ENCODE peak calls at places on chromosomes 2 and 18, in seven cellular contexts. J, R, F, X, A, S and G are unnamed samples.

GRCh38 chr2:102092518-102092917 is 50.0 kb upstream of the IL1R1 start:
- DNase-seq in J (no peak), R (no peak), F (no peak), X (no peak), A (no peak), S (no peak), G (no peak)

GRCh38 chr2:222305510-222306392 is 7.0 kb upstream of the PAX3 start:
- DNase-seq in J (peak), R (no peak), F (no peak), X (peak), A (no peak), S (no peak), G (no peak)

GRCh38 chr2:60958361-60958760 is 59.2 kb upstream of the PEX13 start:
- DNase-seq in J (peak), R (no peak), F (no peak), X (no peak), A (no peak), S (no peak), G (no peak)

GRCh38 chr2:12701786-12702660 is 14.7 kb upstream of the TRIB2 start:
- DNase-seq in J (peak), R (no peak), F (no peak), X (no peak), A (no peak), S (peak), G (no peak)

GRCh38 chr2:120344991-120345975 is 653 bp upstream of the INHBB start:
- DNase-seq in J (peak), R (no peak), F (no peak), X (no peak), A (no peak), S (no peak), G (no peak)

GRCh38 chr18:32891797-32892196 is 119.0 kb upstream of the KLHL14 start:
- DNase-seq in J (no peak), R (no peak), F (no peak), X (no peak), A (no peak), S (no peak), G (no peak)

GRCh38 chr18:8780227-8780626 is 74.9 kb downstream of the MTCL1 start:
- DNase-seq in J (no peak), R (no peak), F (no peak), X (no peak), A (no peak), S (no peak), G (no peak)

GRCh38 chr18:48364146-48364545 is 45.0 kb downstream of the ZBTB7C start:
- DNase-seq in J (no peak), R (no peak), F (no peak), X (no peak), A (no peak), S (no peak), G (no peak)

GRCh38 chr2:56444339-56444738 is 260.5 kb downstream of the CCDC85A start:
- DNase-seq in J (no peak), R (no peak), F (no peak), X (peak), A (no peak), S (no peak), G (no peak)

GRCh38 chr2:86396304-86396785 is 44.8 kb upstream of the KDM3A start:
- DNase-seq in J (peak), R (peak), F (peak), X (peak), A (no peak), S (no peak), G (no peak)

GRCh38 chr2:46339676-46340459 is 42.7 kb downstream of the EPAS1 start:
- DNase-seq in J (peak), R (no peak), F (no peak), X (no peak), A (no peak), S (no peak), G (no peak)

GRCh38 chr2:137975280-137976271 is 11.3 kb downstream of the HNMT start:
- DNase-seq in J (no peak), R (no peak), F (peak), X (peak), A (no peak), S (no peak), G (no peak)

GRCh38 chr18:48914581-48915251 is 36.0 kb downstream of the SMAD7 start:
- DNase-seq in J (no peak), R (no peak), F (no peak), X (no peak), A (no peak), S (no peak), G (no peak)

GRCh38 chr18:24114924-24115549 is 23.8 kb upstream of the CABYR start:
- DNase-seq in J (no peak), R (no peak), F (no peak), X (no peak), A (no peak), S (no peak), G (no peak)